ENCODE peak calls at places on chromosomes 12 and 14, in six cellular contexts. N is fibroblast of mammary gland; S is DMS79 treated with DMSO at 0.1 percent for 48 hours; C is activated CD4-positive, alpha-beta T cell treated with anti-CD3 and anti-CD28 coated beads for 4 hours; V is fibroblast of pulmonary artery; J is cardiac fibroblast. L is an unnamed sample.

GRCh38 chr14:89359477-89360222 is 57.4 kb downstream of the FOXN3 start:
- DNase-seq in J (no peak), S (no peak), C (no peak), N (no peak), V (peak; percentile 18), L (no peak)

GRCh38 chr14:105475269-105475915 is 771 bp downstream of the CRIP2 start:
- DNase-seq in J (no peak), V (no peak), S (peak; percentile 58), N (peak; percentile 26), C (no peak), L (no peak)

GRCh38 chr14:20618328-20618749 is 23.2 kb downstream of the OR6S1 start:
- DNase-seq in C (no peak), N (no peak), S (no peak), V (no peak), J (no peak), L (no peak)

GRCh38 chr12:26711072-26711471 is 121.9 kb downstream of the ITPR2 start:
- DNase-seq in C (no peak), S (no peak), V (no peak), J (no peak), N (no peak), L (no peak)

GRCh38 chr12:31323466-31324115 is 2.4 kb downstream of the SINHCAF start:
- DNase-seq in S (peak; percentile 53), C (peak; percentile 54), N (no peak), J (peak; percentile 13), V (peak; percentile 14), L (no peak)

GRCh38 chr12:123094349-123095073 is 56.4 kb downstream of the PITPNM2 start:
- DNase-seq in C (no peak), V (peak; percentile 64), N (peak; percentile 91), S (no peak), J (peak; percentile 75), L (peak; percentile 86)

GRCh38 chr14:77220246-77221017 is 38.8 kb downstream of the TMEM63C start:
- DNase-seq in C (no peak), N (no peak), S (no peak), J (no peak), V (no peak), L (no peak)

GRCh38 chr14:60356921-60357550 is 108.0 kb downstream of the PPM1A start:
- DNase-seq in S (no peak), V (no peak), N (no peak), C (no peak), J (no peak), L (no peak)

GRCh38 chr12:98656289-98657101 is 11.4 kb downstream of the APAF1 start:
- DNase-seq in V (peak; percentile 27), J (no peak), N (no peak), S (no peak), C (no peak), L (no peak)

L was measured in SK-MEL-5.